ENCODE peak calls at places on chromosomes 7 and 10, in four cellular contexts. S is left ventricle myocardium inferior, J is D341Med, U is Caki2. Q is an unnamed sample.

GRCh38 chr10:102509387-102509786 is 5.6 kb downstream of the SUFU start:
- DNase-seq in U (no peak), S (no peak), J (no peak), Q (no peak)

GRCh38 chr7:815284-816216 is 16.7 kb upstream of the SUN1 start:
- DNase-seq in U (no peak), S (no peak), J (peak; percentile 64), Q (no peak)

GRCh38 chr7:135386181-135386580 is 123.7 kb downstream of the CNOT4 start:
- DNase-seq in U (no peak), S (no peak), J (no peak), Q (no peak)

GRCh38 chr7:130982160-130982638 is 248.2 kb upstream of the KLF14 start:
- DNase-seq in J (peak; percentile 55), U (peak; percentile 45), S (no peak), Q (no peak)

GRCh38 chr10:6473901-6474370 is 106.1 kb downstream of the PRKCQ start:
- DNase-seq in S (no peak), J (no peak), U (peak; percentile 45), Q (no peak)

GRCh38 chr10:4017336-4017735 is 232.3 kb upstream of the KLF6 start:
- DNase-seq in J (no peak), S (no peak), U (no peak), Q (no peak)

GRCh38 chr7:14598978-14599377 is 303.6 kb downstream of the DGKB start:
- DNase-seq in U (no peak), J (no peak), S (no peak), Q (no peak)

GRCh38 chr7:47349401-47349800 is 232.5 kb downstream of the TNS3 start:
- DNase-seq in S (no peak), J (no peak), U (no peak), Q (no peak)

GRCh38 chr10:70192325-70192966 is 22.1 kb upstream of the SAR1A start:
- DNase-seq in J (no peak), U (no peak), S (no peak), Q (no peak)

GRCh38 chr7:150947761-150948680 is 30.1 kb downstream of the KCNH2 start:
- DNase-seq in S (peak; percentile 7), U (no peak), J (no peak), Q (no peak)

GRCh38 chr7:137731436-137731835 is 115.3 kb downstream of the DGKI start:
- DNase-seq in J (no peak), S (no peak), U (no peak), Q (no peak)

GRCh38 chr10:79483299-79483698 is 29.0 kb upstream of the EIF5AL1 start:
- DNase-seq in J (no peak), U (no peak), S (no peak), Q (no peak)

GRCh38 chr10:51773681-51774080 is 74.3 kb upstream of the CSTF2T start:
- DNase-seq in S (no peak), J (no peak), U (no peak), Q (no peak)

GRCh38 chr10:113097046-113097415 is 147.0 kb downstream of the TCF7L2 start:
- DNase-seq in U (no peak), J (no peak), S (no peak), Q (no peak)

GRCh38 chr7:44294325-44295069 is 30.9 kb downstream of the CAMK2B start:
- DNase-seq in U (no peak), J (peak; percentile 14), S (no peak), Q (no peak)

GRCh38 chr10:131806646-131807317 is 94.0 kb upstream of the PPP2R2D start:
- DNase-seq in J (no peak), U (no peak), S (no peak), Q (no peak)

GRCh38 chr7:3730271-3730670 is 429.2 kb downstream of the SDK1 start:
- DNase-seq in J (no peak), S (no peak), U (no peak), Q (peak; percentile 78)

GRCh38 chr10:3729397-3729796 is 55.6 kb downstream of the KLF6 start:
- DNase-seq in S (no peak), U (peak; percentile 20), J (no peak), Q (peak; percentile 28)

GRCh38 chr10:3948843-3949242 is 163.8 kb upstream of the KLF6 start:
- DNase-seq in U (no peak), J (no peak), S (no peak), Q (peak; percentile 63)

GRCh38 chr7:38880035-38880434 is 29.0 kb downstream of the VPS41 start:
- DNase-seq in J (no peak), S (no peak), U (no peak), Q (no peak)

GRCh38 chr10:112711366-112711765 is 238.7 kb upstream of the TCF7L2 start:
- DNase-seq in S (no peak), J (no peak), U (no peak), Q (no peak)

GRCh38 chr7:92751902-92752901 is 84.2 kb downstream of the CDK6 start:
- DNase-seq in J (no peak), S (no peak), U (peak; percentile 80), Q (peak; percentile 73)

GRCh38 chr10:79140906-79141305 is 72.1 kb downstream of the ZMIZ1 start:
- DNase-seq in U (no peak), J (no peak), S (no peak), Q (no peak)

Q was measured in astrocyte of the cerebellum.